ENCODE peak calls at places on chromosome 2, in five cellular contexts. F is NT2/D1; G is fibroblast of lung; W is PC-9; B is naive thymus-derived CD4-positive, alpha-beta T cell. M is an unnamed sample.

GRCh38 chr2:65630643-65631042 is 198.2 kb upstream of the SPRED2 start:
- DNase-seq in F (no peak), G (peak; percentile 89), W (no peak), B (no peak), M (no peak)

GRCh38 chr2:182015334-182016109 is 29.9 kb downstream of the PPP1R1C start:
- DNase-seq in F (no peak), G (peak; percentile 90), W (no peak), B (no peak), M (no peak)

GRCh38 chr2:136254681-136255080 is 136.7 kb upstream of the CXCR4 start:
- DNase-seq in F (no peak), G (no peak), W (no peak), B (no peak), M (no peak)

GRCh38 chr2:184367211-184367610 is 231.1 kb upstream of the ZNF804A start:
- DNase-seq in F (no peak), G (no peak), W (no peak), B (no peak), M (no peak)

GRCh38 chr2:45047301-45047700 is 38.0 kb upstream of the SIX2 start:
- DNase-seq in F (no peak), G (no peak), W (no peak), B (no peak), M (no peak)

GRCh38 chr2:126881591-126881990 is 17.1 kb upstream of the TEX51 start:
- DNase-seq in F (no peak), G (no peak), W (no peak), B (no peak), M (no peak)

GRCh38 chr2:65358690-65359400 is 73.6 kb downstream of the SPRED2 start:
- DNase-seq in F (no peak), G (peak; percentile 83), W (no peak), B (no peak), M (no peak)

GRCh38 chr2:32108111-32108510 is 44.8 kb downstream of the SPAST start:
- DNase-seq in F (no peak), G (no peak), W (no peak), B (no peak), M (no peak)

GRCh38 chr2:230668184-230668938 is 44.3 kb upstream of the CAB39 start:
- DNase-seq in F (no peak), G (peak; percentile 63), W (peak; percentile 35), B (no peak), M (no peak)

GRCh38 chr2:42229949-42230348 is 60.8 kb downstream of the EML4 start:
- DNase-seq in F (no peak), G (no peak), W (no peak), B (no peak), M (no peak)

GRCh38 chr2:32559136-32559535 is 68.7 kb upstream of the TTC27 start:
- DNase-seq in F (no peak), G (peak; percentile 11), W (no peak), B (no peak), M (no peak)

GRCh38 chr2:230847883-230848388 is 16.8 kb upstream of the ITM2C start:
- DNase-seq in F (peak; percentile 89), G (peak; percentile 74), W (peak; percentile 80), B (peak; percentile 53), M (peak; percentile 91)

GRCh38 chr2:204730588-204730987 is 185.3 kb downstream of the PARD3B start:
- DNase-seq in F (no peak), G (no peak), W (no peak), B (no peak), M (no peak)

GRCh38 chr2:221104391-221104811 is 467.7 kb downstream of the EPHA4 start:
- DNase-seq in F (no peak), G (peak; percentile 73), W (no peak), B (no peak), M (no peak)

GRCh38 chr2:234804704-234805103 is 147.1 kb upstream of the SH3BP4 start:
- DNase-seq in F (no peak), G (no peak), W (no peak), B (no peak), M (no peak)

GRCh38 chr2:2747797-2748301 is 416.8 kb upstream of the MYT1L start:
- DNase-seq in F (no peak), G (no peak), W (no peak), B (no peak), M (no peak)

GRCh38 chr2:56741601-56742102 is 557.9 kb downstream of the CCDC85A start:
- DNase-seq in F (peak; percentile 11), G (peak; percentile 97), W (peak; percentile 72), B (no peak), M (no peak)

GRCh38 chr2:223959688-223960087 is 2.4 kb downstream of the MRPL44 start:
- DNase-seq in F (no peak), G (peak; percentile 45), W (no peak), B (no peak), M (peak; percentile 59)

GRCh38 chr2:46493241-46493970 is 14.0 kb downstream of the TMEM247 start:
- DNase-seq in F (no peak), G (peak; percentile 76), W (no peak), B (no peak), M (no peak)

GRCh38 chr2:209451209-209451822 is 27.5 kb downstream of the MAP2 start:
- DNase-seq in F (no peak), G (no peak), W (no peak), B (no peak), M (no peak)

GRCh38 chr2:237614151-237614720 is 13.2 kb upstream of the LRRFIP1 start:
- DNase-seq in F (peak; percentile 83), G (peak; percentile 69), W (peak; percentile 91), B (no peak), M (peak; percentile 54)

GRCh38 chr2:168002021-168002553 is 245.3 kb downstream of the STK39 start:
- DNase-seq in F (no peak), G (peak; percentile 65), W (no peak), B (no peak), M (no peak)

GRCh38 chr2:215698566-215698965 is 262.7 kb upstream of the FN1 start:
- DNase-seq in F (no peak), G (peak; percentile 100), W (no peak), B (no peak), M (no peak)

GRCh38 chr2:39154944-39155343 is 34.1 kb upstream of the SOS1 start:
- DNase-seq in F (no peak), G (no peak), W (no peak), B (no peak), M (no peak)

GRCh38 chr2:39146630-39147029 is 25.8 kb upstream of the SOS1 start:
- DNase-seq in F (no peak), G (no peak), W (no peak), B (no peak), M (no peak)

GRCh38 chr2:39150102-39150562 is 29.3 kb upstream of the SOS1 start:
- DNase-seq in F (no peak), G (no peak), W (no peak), B (no peak), M (no peak)

GRCh38 chr2:39153312-39153711 is 32.5 kb upstream of the SOS1 start:
- DNase-seq in F (no peak), G (peak; percentile 2), W (no peak), B (no peak), M (no peak)

DNA sequence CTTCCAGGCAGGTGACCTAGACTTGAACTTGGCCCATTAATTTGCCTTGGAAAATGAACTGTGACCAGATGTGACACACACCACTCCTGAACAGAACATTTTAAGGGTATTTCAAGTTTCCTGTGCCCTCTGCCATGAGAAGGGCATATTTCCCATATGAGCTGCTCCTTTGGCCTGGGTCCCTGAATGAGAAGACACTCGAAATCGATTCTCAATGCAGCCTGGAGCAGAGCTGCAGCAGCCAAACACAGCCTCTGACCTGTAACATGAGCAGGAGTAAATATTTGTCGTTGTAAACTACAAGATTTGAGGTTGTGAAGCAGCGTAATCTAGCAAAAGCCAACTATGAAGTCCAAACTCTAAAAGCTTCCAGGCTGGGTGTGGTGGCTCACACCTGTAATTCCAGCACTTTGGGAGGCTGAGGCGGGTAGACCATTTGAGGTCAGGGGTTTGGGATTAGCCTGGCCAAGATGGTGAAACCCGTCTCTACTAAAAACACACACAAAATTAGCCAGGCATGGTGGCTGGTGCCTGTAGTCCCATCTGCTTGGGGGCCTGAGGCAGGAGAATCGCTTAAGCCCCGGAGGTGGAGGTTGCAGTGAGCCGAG is 30.1 kb upstream of the SOS1 start:
- DNase-seq in F (no peak), G (no peak), W (no peak), B (no peak), M (no peak)
- H3K4me1 ChIP-seq in F (no peaks in the 10 kb centered on the region), G (no peaks in the 10 kb centered on the region), W (peaks cover 10% of the 10 kb centered on the region), B (no peaks in the 10 kb centered on the region), M (no peaks in the 10 kb centered on the region)

GRCh38 chr2:10597956-10598355 is 91.8 kb downstream of the NOL10 start:
- DNase-seq in F (no peak), G (no peak), W (peak; percentile 41), B (no peak), M (no peak)

GRCh38 chr2:10601866-10602566 is 87.8 kb downstream of the NOL10 start:
- DNase-seq in F (no peak), G (no peak), W (no peak), B (no peak), M (no peak)

GRCh38 chr2:10594481-10594880 is 95.3 kb downstream of the NOL10 start:
- DNase-seq in F (no peak), G (no peak), W (no peak), B (no peak), M (no peak)

GRCh38 chr2:10599921-10600320 is 89.9 kb downstream of the NOL10 start:
- DNase-seq in F (no peak), G (no peak), W (no peak), B (no peak), M (no peak)
- H3K36me3 ChIP-seq in F (peaks cover 48% of the 10 kb centered on the region), G (peaks cover 3% of the 10 kb centered on the region), W (peaks cover 12% of the 10 kb centered on the region), B (peaks cover 9% of the 10 kb centered on the region), M (no peaks in the 10 kb centered on the region)

DNA sequence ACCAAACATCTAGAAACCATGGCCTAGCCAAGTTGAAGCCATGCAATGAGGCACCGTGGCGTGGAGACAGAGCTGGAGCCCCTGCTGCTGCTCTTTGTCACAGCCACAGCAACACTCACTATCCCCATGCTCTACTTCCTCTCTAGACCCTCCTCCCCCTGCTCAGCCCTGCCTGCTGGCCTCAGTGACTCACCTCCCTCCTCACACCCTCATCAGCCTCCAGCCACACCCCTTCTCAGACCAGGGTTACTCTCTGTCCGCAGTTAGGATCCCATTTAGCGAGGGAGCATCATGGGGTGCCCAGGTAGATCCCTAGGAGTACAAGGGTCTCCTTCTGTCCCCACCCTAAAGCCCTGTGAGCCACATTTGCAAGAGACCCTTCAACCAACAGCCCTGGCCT is 25.4 kb upstream of the SOX11 start:
- DNase-seq in F (no peak), G (peak; percentile 41), W (no peak), B (no peak), M (no peak)
- H3K4me1 ChIP-seq in F (peaks cover 5% of the 10 kb centered on the region), G (no peaks in the 10 kb centered on the region), W (no peaks in the 10 kb centered on the region), B (no peaks in the 10 kb centered on the region), M (no peaks in the 10 kb centered on the region)

GRCh38 chr2:119728421-119728820 is 31.3 kb upstream of the PTPN4 start:
- DNase-seq in F (no peak), G (no peak), W (no peak), B (no peak), M (no peak)
- H3K36me3 ChIP-seq in F (no peaks in the 10 kb centered on the region), G (no peaks in the 10 kb centered on the region), W (no peaks in the 10 kb centered on the region), B (no peaks in the 10 kb centered on the region), M (no peaks in the 10 kb centered on the region)

DNA sequence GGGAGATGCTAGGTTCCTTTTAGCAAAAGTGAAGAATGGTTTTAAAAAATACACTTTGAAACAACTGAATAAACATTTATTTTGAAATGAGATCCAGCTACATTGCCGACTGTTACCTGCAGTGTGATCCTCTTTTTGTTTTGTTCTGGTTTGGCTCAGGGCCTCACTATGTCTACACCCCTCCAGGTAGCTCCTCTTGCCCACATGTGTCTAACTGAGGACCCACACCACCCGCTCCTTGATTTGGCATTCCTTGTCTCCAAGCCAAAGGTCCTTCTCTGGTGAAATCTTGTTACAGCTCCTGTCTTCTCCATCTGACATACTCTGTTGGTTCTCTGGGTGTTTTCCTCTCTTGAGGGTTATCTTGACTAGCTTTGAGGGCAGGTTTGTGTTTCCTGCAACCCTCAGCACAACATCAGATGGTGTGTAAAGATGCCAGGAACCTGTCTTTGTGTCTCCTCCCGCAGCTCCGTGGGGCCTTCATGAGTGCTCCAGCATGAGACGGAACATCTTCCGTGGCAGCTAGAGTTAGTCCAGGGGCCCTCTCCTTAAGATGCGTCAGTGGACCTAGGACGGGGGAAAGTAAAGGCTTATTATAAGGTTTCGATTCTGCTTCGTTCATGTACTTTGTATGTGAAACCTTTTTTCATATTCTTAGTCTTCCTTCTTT is 32.1 kb downstream of the MAP4K4 start:
- DNase-seq in F (no peak), G (no peak), W (no peak), B (no peak), M (no peak)
- H3K4me1 ChIP-seq in F (peaks cover 12% of the 10 kb centered on the region), G (peaks cover 18% of the 10 kb centered on the region), W (peaks cover 19% of the 10 kb centered on the region), B (peaks cover 76% of the 10 kb centered on the region), M (peaks cover 5% of the 10 kb centered on the region)

M was measured in pancreas.